ENCODE peak calls at places on chromosomes 4 and X, in seven cellular contexts. X is GM12865; F is substantia nigra; M is activated CD8-positive, alpha-beta T cell treated with anti-CD3 and anti-CD28 coated beads, Interleukin-2, amount 10 ng/mL, durations not matched to agents 7 days and 5 days; U is H7; C is NCI-H2081; E is stimulated activated CD4-positive, alpha-beta T cell treated with anti-CD3 and anti-CD28 coated beads, Interleukin-2, amount 100 ng/mL, for 48 hours. O is an unnamed sample.

GRCh38 chr4:88878624-88879023 is 178.4 kb downstream of the FAM13A start:
- DNase-seq in U (no peak), M (no peak), X (no peak), C (no peak), E (no peak), F (no peak), O (no peak)

GRCh38 chr4:86453044-86453501 is 93.2 kb upstream of the MAPK10 start:
- DNase-seq in U (no peak), X (no peak), M (no peak), E (no peak), C (peak; percentile 61), F (no peak), O (peak; percentile 37)

GRCh38 chr4:108483077-108483476 is 137.3 kb upstream of the RPL34 start:
- DNase-seq in F (no peak), M (peak; percentile 74), X (peak; percentile 47), C (no peak), U (no peak), E (no peak), O (peak; percentile 3)

GRCh38 chrX:115030635-115031034 is 13.2 kb upstream of the IL13RA2 start:
- DNase-seq in E (no peak), F (no peak), U (no peak), M (no peak), C (peak; percentile 65), X (peak; percentile 3), O (no peak)

GRCh38 chrX:70260104-70260503 is at the start of gene P2RY4:
- DNase-seq in F (no peak), C (no peak), E (no peak), M (no peak), U (no peak), X (no peak), O (no peak)

GRCh38 chrX:3191821-3192220 is 150.6 kb downstream of the ARSF start:
- DNase-seq in U (no peak), E (no peak), F (no peak), C (no peak), M (no peak), X (no peak), O (peak; percentile 11)

GRCh38 chr4:111046811-111047210 is 423.9 kb upstream of the PITX2 start:
- DNase-seq in U (no peak), C (no peak), X (no peak), M (no peak), F (no peak), E (no peak), O (no peak)

GRCh38 chr4:162237676-162238075 is 73.9 kb upstream of the FSTL5 start:
- DNase-seq in U (no peak), X (no peak), M (no peak), F (no peak), C (no peak), E (no peak), O (no peak)

GRCh38 chrX:103565197-103565596 is 20.1 kb upstream of the TCEAL4 start:
- DNase-seq in U (no peak), C (no peak), F (no peak), X (peak; percentile 42), E (no peak), M (no peak), O (peak; percentile 11)

GRCh38 chrX:151227637-151228036 is 51.3 kb downstream of the GPR50 start:
- DNase-seq in M (no peak), E (no peak), X (no peak), C (no peak), F (no peak), U (peak; percentile 67), O (no peak)

GRCh38 chr4:143377635-143378099 is 41.0 kb downstream of the GAB1 start:
- DNase-seq in E (no peak), F (no peak), M (no peak), C (no peak), U (no peak), X (peak; percentile 71), O (no peak)

GRCh38 chr4:76584235-76585152 is 149.5 kb downstream of the SHROOM3 start:
- DNase-seq in F (no peak), E (no peak), C (no peak), X (no peak), U (no peak), M (no peak), O (no peak)

GRCh38 chr4:3638080-3638715 is 106.0 kb upstream of the LRPAP1 start:
- DNase-seq in X (no peak), C (no peak), M (no peak), U (no peak), F (no peak), E (no peak), O (no peak)

GRCh38 chrX:136166221-136166855 is 19.0 kb downstream of the FHL1 start:
- DNase-seq in F (no peak), E (no peak), M (no peak), C (no peak), X (no peak), U (no peak), O (peak; percentile 68)

GRCh38 chr4:18390655-18391369 is 369.3 kb upstream of the LCORL start:
- DNase-seq in M (no peak), C (no peak), U (no peak), X (no peak), E (no peak), F (no peak), O (no peak)

GRCh38 chr4:86554641-86555040 is 39.5 kb upstream of the PTPN13 start:
- DNase-seq in M (no peak), C (no peak), F (no peak), X (peak; percentile 24), E (no peak), U (no peak), O (no peak)

GRCh38 chrX:19886888-19887531 is 390 bp downstream of the SH3KBP1 start:
- DNase-seq in U (peak; percentile 71), X (no peak), E (no peak), F (no peak), C (no peak), M (peak; percentile 44), O (peak; percentile 22)

GRCh38 chr4:177728361-177729152 is 286.3 kb upstream of the AGA start:
- DNase-seq in X (peak; percentile 10), M (no peak), U (no peak), C (no peak), F (no peak), E (no peak), O (no peak)